ENCODE peak calls at places on chromosomes 2 and 18, in five cellular contexts. One of them, this sample, is unnamed.

GRCh38 chr2:210128961-210129360 is 42.2 kb downstream of the KANSL1L start:
- DNase-seq in Caco-2: no peak
- DNase-seq in fibroblast of pulmonary artery: peak; percentile 19
- DNase-seq in fibroblast of the aortic adventitia: peak; percentile 2
- DNase-seq in AG10803: peak; percentile 1
- DNase-seq in this sample: peak; percentile 77

GRCh38 chr2:72573232-72573631 is 252.6 kb downstream of the EXOC6B start:
- DNase-seq in fibroblast of the aortic adventitia: peak; percentile 28
- DNase-seq in AG10803: no peak
- DNase-seq in fibroblast of pulmonary artery: no peak
- DNase-seq in Caco-2: no peak
- DNase-seq in this sample: no peak

GRCh38 chr2:101307950-101308431 is 510 bp downstream of the RNF149 start:
- DNase-seq in AG10803: peak; percentile 15
- DNase-seq in fibroblast of pulmonary artery: peak; percentile 14
- DNase-seq in fibroblast of the aortic adventitia: peak; percentile 24
- DNase-seq in Caco-2: peak; percentile 34
- DNase-seq in this sample: no peak

GRCh38 chr18:26549486-26550435 is 1.4 kb upstream of the KCTD1 start:
- DNase-seq in fibroblast of the aortic adventitia: peak; percentile 62
- DNase-seq in AG10803: peak; percentile 62
- DNase-seq in Caco-2: peak; percentile 35
- DNase-seq in fibroblast of pulmonary artery: peak; percentile 68
- DNase-seq in this sample: no peak

GRCh38 chr2:202098336-202098735 is 25.3 kb downstream of the KIAA2012 start:
- DNase-seq in fibroblast of pulmonary artery: peak; percentile 36
- DNase-seq in fibroblast of the aortic adventitia: peak; percentile 48
- DNase-seq in Caco-2: no peak
- DNase-seq in AG10803: no peak
- DNase-seq in this sample: no peak

GRCh38 chr2:72128843-72129227 is 18.8 kb downstream of the CYP26B1 start:
- DNase-seq in fibroblast of the aortic adventitia: no peak
- DNase-seq in Caco-2: no peak
- DNase-seq in AG10803: no peak
- DNase-seq in fibroblast of pulmonary artery: no peak
- DNase-seq in this sample: no peak

GRCh38 chr2:80050246-80050645 is 254.3 kb downstream of the LRRTM1 start:
- DNase-seq in fibroblast of pulmonary artery: no peak
- DNase-seq in fibroblast of the aortic adventitia: no peak
- DNase-seq in AG10803: no peak
- DNase-seq in Caco-2: no peak
- DNase-seq in this sample: no peak

GRCh38 chr2:106868199-106868598 is 17.8 kb downstream of the ST6GAL2 start:
- DNase-seq in Caco-2: no peak
- DNase-seq in AG10803: no peak
- DNase-seq in fibroblast of pulmonary artery: no peak
- DNase-seq in fibroblast of the aortic adventitia: no peak
- DNase-seq in this sample: no peak

GRCh38 chr2:70124983-70125480 is 37.8 kb downstream of the PCBP1 start:
- DNase-seq in AG10803: peak; percentile 42
- DNase-seq in fibroblast of pulmonary artery: peak; percentile 54
- DNase-seq in fibroblast of the aortic adventitia: peak; percentile 46
- DNase-seq in Caco-2: peak; percentile 76
- DNase-seq in this sample: no peak

GRCh38 chr2:219460424-219460926 is 25.8 kb downstream of the SPEG start:
- DNase-seq in fibroblast of the aortic adventitia: peak; percentile 80
- DNase-seq in AG10803: peak; percentile 70
- DNase-seq in fibroblast of pulmonary artery: peak; percentile 68
- DNase-seq in Caco-2: no peak
- DNase-seq in this sample: no peak

GRCh38 chr2:215436705-215437570 is 1.1 kb upstream of the FN1 start:
- DNase-seq in fibroblast of pulmonary artery: peak; percentile 69
- DNase-seq in Caco-2: no peak
- DNase-seq in AG10803: peak; percentile 56
- DNase-seq in fibroblast of the aortic adventitia: peak; percentile 63
- DNase-seq in this sample: no peak

GRCh38 chr2:193818801-193819499 is 1624.2 kb upstream of the TMEFF2 start:
- DNase-seq in fibroblast of pulmonary artery: no peak
- DNase-seq in AG10803: no peak
- DNase-seq in Caco-2: no peak
- DNase-seq in fibroblast of the aortic adventitia: no peak
- DNase-seq in this sample: no peak

GRCh38 chr18:28834889-28835288 is 658.0 kb upstream of the CDH2 start:
- DNase-seq in fibroblast of the aortic adventitia: peak; percentile 77
- DNase-seq in fibroblast of pulmonary artery: peak; percentile 68
- DNase-seq in Caco-2: no peak
- DNase-seq in AG10803: peak; percentile 83
- DNase-seq in this sample: no peak

GRCh38 chr2:233501198-233502076 is 65.1 kb downstream of the USP40 start:
- DNase-seq in Caco-2: no peak
- DNase-seq in fibroblast of the aortic adventitia: peak; percentile 35
- DNase-seq in fibroblast of pulmonary artery: no peak
- DNase-seq in AG10803: peak; percentile 3
- DNase-seq in this sample: no peak

GRCh38 chr2:225400060-225400511 is 576 bp downstream of the NYAP2 start:
- DNase-seq in Caco-2: peak; percentile 15
- DNase-seq in fibroblast of pulmonary artery: peak; percentile 60
- DNase-seq in AG10803: peak; percentile 52
- DNase-seq in fibroblast of the aortic adventitia: peak; percentile 68
- DNase-seq in this sample: peak; percentile 8

GRCh38 chr2:101188683-101189405 is 37.7 kb upstream of the TBC1D8 start:
- DNase-seq in fibroblast of the aortic adventitia: peak; percentile 35
- DNase-seq in fibroblast of pulmonary artery: peak; percentile 53
- DNase-seq in AG10803: peak; percentile 35
- DNase-seq in Caco-2: peak; percentile 45
- DNase-seq in this sample: no peak

GRCh38 chr2:162234620-162235462 is 8.4 kb downstream of the FAP start:
- DNase-seq in Caco-2: no peak
- DNase-seq in AG10803: no peak
- DNase-seq in fibroblast of pulmonary artery: no peak
- DNase-seq in fibroblast of the aortic adventitia: no peak
- DNase-seq in this sample: no peak

GRCh38 chr2:127235082-127235702 is 15.1 kb upstream of the CYP27C1 start:
- DNase-seq in fibroblast of pulmonary artery: no peak
- DNase-seq in fibroblast of the aortic adventitia: no peak
- DNase-seq in AG10803: no peak
- DNase-seq in Caco-2: no peak
- DNase-seq in this sample: no peak

GRCh38 chr2:19607931-19608762 is 249.7 kb upstream of the OSR1 start:
- DNase-seq in fibroblast of the aortic adventitia: peak; percentile 87
- DNase-seq in fibroblast of pulmonary artery: peak; percentile 72
- DNase-seq in AG10803: peak; percentile 89
- DNase-seq in Caco-2: no peak
- DNase-seq in this sample: no peak

GRCh38 chr2:11678306-11678960 is 8.4 kb upstream of the NTSR2 start:
- DNase-seq in Caco-2: no peak
- DNase-seq in fibroblast of the aortic adventitia: no peak
- DNase-seq in fibroblast of pulmonary artery: no peak
- DNase-seq in AG10803: no peak
- DNase-seq in this sample: no peak

GRCh38 chr2:133253793-133254192 is 314.5 kb downstream of the NCKAP5 start:
- DNase-seq in fibroblast of pulmonary artery: no peak
- DNase-seq in AG10803: no peak
- DNase-seq in Caco-2: no peak
- DNase-seq in fibroblast of the aortic adventitia: peak; percentile 49
- DNase-seq in this sample: no peak

GRCh38 chr2:233434666-233435375 is 80.5 kb downstream of the DGKD start:
- DNase-seq in AG10803: no peak
- DNase-seq in Caco-2: no peak
- DNase-seq in fibroblast of pulmonary artery: no peak
- DNase-seq in fibroblast of the aortic adventitia: no peak
- DNase-seq in this sample: no peak

GRCh38 chr18:36849288-36850011 is 20.5 kb downstream of the KIAA1328 start:
- DNase-seq in Caco-2: no peak
- DNase-seq in fibroblast of the aortic adventitia: peak; percentile 80
- DNase-seq in AG10803: peak; percentile 90
- DNase-seq in fibroblast of pulmonary artery: peak; percentile 64
- DNase-seq in this sample: no peak

GRCh38 chr2:163474319-163474744 is 261.5 kb downstream of the FIGN start:
- DNase-seq in fibroblast of the aortic adventitia: no peak
- DNase-seq in Caco-2: no peak
- DNase-seq in fibroblast of pulmonary artery: no peak
- DNase-seq in AG10803: no peak
- DNase-seq in this sample: no peak

GRCh38 chr2:104825124-104825865 is 28.6 kb upstream of the POU3F3 start:
- DNase-seq in fibroblast of pulmonary artery: no peak
- DNase-seq in Caco-2: no peak
- DNase-seq in AG10803: no peak
- DNase-seq in fibroblast of the aortic adventitia: no peak
- DNase-seq in this sample: no peak

GRCh38 chr18:9876867-9877654 is 8.7 kb upstream of the TXNDC2 start:
- DNase-seq in fibroblast of the aortic adventitia: peak; percentile 100
- DNase-seq in AG10803: peak; percentile 83
- DNase-seq in fibroblast of pulmonary artery: peak; percentile 99
- DNase-seq in Caco-2: peak; percentile 82
- DNase-seq in this sample: no peak

GRCh38 chr18:63439334-63439733 is 17.1 kb upstream of the VPS4B start:
- DNase-seq in AG10803: peak; percentile 62
- DNase-seq in fibroblast of the aortic adventitia: peak; percentile 81
- DNase-seq in Caco-2: peak; percentile 38
- DNase-seq in fibroblast of pulmonary artery: peak; percentile 83
- DNase-seq in this sample: no peak

GRCh38 chr2:208012449-208012848 is 12.9 kb downstream of the PLEKHM3 start:
- DNase-seq in Caco-2: no peak
- DNase-seq in AG10803: no peak
- DNase-seq in fibroblast of pulmonary artery: no peak
- DNase-seq in fibroblast of the aortic adventitia: no peak
- DNase-seq in this sample: no peak

GRCh38 chr2:3449936-3450335 is 69.4 kb downstream of the ADI1 start:
- DNase-seq in AG10803: no peak
- DNase-seq in fibroblast of the aortic adventitia: no peak
- DNase-seq in Caco-2: no peak
- DNase-seq in fibroblast of pulmonary artery: no peak
- DNase-seq in this sample: no peak

GRCh38 chr2:9205481-9205880 is 1.1 kb upstream of the ASAP2 start:
- DNase-seq in fibroblast of the aortic adventitia: no peak
- DNase-seq in AG10803: no peak
- DNase-seq in fibroblast of pulmonary artery: no peak
- DNase-seq in Caco-2: no peak
- DNase-seq in this sample: no peak
- H3K4me3 ChIP-seq in fibroblast of the aortic adventitia: peak overlapping the region; percentile 92
- H3K4me3 ChIP-seq in AG10803: peak overlapping the region; percentile 57
- H3K4me3 ChIP-seq in fibroblast of pulmonary artery: no peak overlapping the region
- H3K4me3 ChIP-seq in Caco-2: peak overlapping the region; percentile 88
- H3K4me3 ChIP-seq in this sample: no peak overlapping the region

GRCh38 chr2:149330127-149331022 is at the start of gene LYPD6:
- DNase-seq in fibroblast of pulmonary artery: peak; percentile 59
- DNase-seq in Caco-2: peak; percentile 89
- DNase-seq in fibroblast of the aortic adventitia: peak; percentile 27
- DNase-seq in AG10803: peak; percentile 70
- DNase-seq in this sample: no peak

GRCh38 chr2:149331023-149331400 is 625 bp downstream of the LYPD6 start:
- DNase-seq in Caco-2: no peak
- DNase-seq in fibroblast of the aortic adventitia: no peak
- DNase-seq in AG10803: no peak
- DNase-seq in fibroblast of pulmonary artery: no peak
- DNase-seq in this sample: no peak

GRCh38 chr2:149332364-149332763 is 2.0 kb downstream of the LYPD6 start:
- DNase-seq in Caco-2: no peak
- DNase-seq in fibroblast of the aortic adventitia: no peak
- DNase-seq in AG10803: no peak
- DNase-seq in fibroblast of pulmonary artery: no peak
- DNase-seq in this sample: no peak

GRCh38 chr2:149329470-149330126 is 789 bp upstream of the LYPD6 start:
- DNase-seq in fibroblast of the aortic adventitia: peak; percentile 4
- DNase-seq in AG10803: peak; percentile 52
- DNase-seq in fibroblast of pulmonary artery: peak; percentile 21
- DNase-seq in Caco-2: peak; percentile 77
- DNase-seq in this sample: peak; percentile 18

DNA sequence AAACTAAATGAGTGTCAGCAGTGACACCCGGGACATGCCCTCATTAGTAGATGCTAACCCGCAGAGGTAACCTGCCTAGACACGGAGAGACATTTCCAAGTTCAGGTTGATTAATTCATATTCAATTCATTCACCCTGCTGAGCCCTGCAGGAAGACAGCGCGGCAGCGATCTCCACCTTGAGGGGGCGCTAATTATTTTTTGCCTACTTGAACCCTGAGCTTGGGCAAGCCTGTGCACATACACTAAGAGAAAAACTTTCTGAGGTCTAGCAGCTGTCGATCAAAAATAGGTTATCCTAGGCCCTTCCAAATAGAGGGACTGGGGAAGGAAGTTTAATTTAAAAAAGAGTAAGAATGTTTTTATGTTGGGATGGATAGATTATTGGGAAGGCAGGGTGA is 1.3 kb upstream of the LYPD6 start:
- DNase-seq in fibroblast of the aortic adventitia: no peak
- DNase-seq in fibroblast of pulmonary artery: no peak
- DNase-seq in Caco-2: peak; percentile 33
- DNase-seq in AG10803: no peak
- DNase-seq in this sample: no peak
- TF ChIP-seq CTCF in fibroblast of the aortic adventitia: no peak
- TF ChIP-seq CTCF in fibroblast of pulmonary artery: peak; percentile 8
- TF ChIP-seq CTCF in Caco-2: peak; percentile 36
- TF ChIP-seq CTCF in AG10803: peak; percentile 43
- TF ChIP-seq CTCF in this sample: no peak

GRCh38 chr2:121359937-121360565 is 75.0 kb upstream of the TFCP2L1 start:
- DNase-seq in Caco-2: no peak
- DNase-seq in AG10803: no peak
- DNase-seq in fibroblast of the aortic adventitia: no peak
- DNase-seq in fibroblast of pulmonary artery: peak; percentile 7
- DNase-seq in this sample: no peak
- H3K4me3 ChIP-seq in Caco-2: no peak overlapping the region
- H3K4me3 ChIP-seq in AG10803: no peak overlapping the region
- H3K4me3 ChIP-seq in fibroblast of the aortic adventitia: no peak overlapping the region
- H3K4me3 ChIP-seq in fibroblast of pulmonary artery: no peak overlapping the region
- H3K4me3 ChIP-seq in this sample: no peak overlapping the region

DNA sequence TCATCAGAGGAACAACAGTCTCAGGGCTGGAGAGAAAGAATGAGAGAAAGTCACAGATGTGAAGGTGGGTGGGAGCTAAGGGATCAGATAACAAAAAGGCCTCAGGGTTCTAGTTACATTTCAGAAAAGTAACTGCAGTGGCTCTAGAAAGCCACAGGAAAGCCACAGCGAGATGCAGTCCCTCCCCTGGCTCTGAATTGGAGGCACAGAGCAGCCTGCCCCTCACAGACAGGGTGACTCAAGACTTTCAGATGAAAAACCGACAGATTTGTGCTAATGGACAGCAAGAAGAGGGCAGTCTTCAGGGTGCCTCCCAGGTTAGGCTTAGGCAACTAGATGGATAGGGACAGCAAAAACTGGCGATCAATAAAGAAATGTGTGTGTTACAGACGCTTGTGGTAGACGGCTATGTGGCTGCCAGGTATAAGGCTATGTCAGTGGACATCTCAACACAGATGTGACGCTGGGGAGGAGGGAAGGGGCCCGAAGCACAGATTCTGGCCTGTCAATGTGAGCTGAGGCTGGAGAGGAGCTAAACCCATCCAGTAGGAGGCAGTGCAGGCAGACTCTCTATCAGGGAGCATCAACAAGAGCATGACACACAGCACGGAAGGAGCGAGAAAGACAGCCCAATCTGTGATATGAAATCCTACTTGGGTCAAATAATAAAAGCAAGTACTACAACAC is 26.2 kb downstream of the UNC50 start:
- DNase-seq in AG10803: no peak
- DNase-seq in Caco-2: peak; percentile 28
- DNase-seq in fibroblast of the aortic adventitia: no peak
- DNase-seq in fibroblast of pulmonary artery: no peak
- DNase-seq in this sample: no peak
- TF ChIP-seq CTCF in AG10803: peak; percentile 20
- TF ChIP-seq CTCF in Caco-2: peak; percentile 32
- TF ChIP-seq CTCF in fibroblast of the aortic adventitia: no peak
- TF ChIP-seq CTCF in fibroblast of pulmonary artery: peak; percentile 31
- TF ChIP-seq CTCF in this sample: peak; percentile 46

GRCh38 chr2:28622101-28622499 is 126.2 kb downstream of the PLB1 start:
- DNase-seq in fibroblast of pulmonary artery: peak; percentile 44
- DNase-seq in Caco-2: no peak
- DNase-seq in fibroblast of the aortic adventitia: no peak
- DNase-seq in AG10803: no peak
- DNase-seq in this sample: no peak
- H3K4me3 ChIP-seq in fibroblast of pulmonary artery: no peak overlapping the region
- H3K4me3 ChIP-seq in Caco-2: no peak overlapping the region
- H3K4me3 ChIP-seq in fibroblast of the aortic adventitia: no peak overlapping the region
- H3K4me3 ChIP-seq in AG10803: no peak overlapping the region
- H3K4me3 ChIP-seq in this sample: no peak overlapping the region